ENCODE peak calls at places on chromosomes 12 and 14, in nine cellular contexts. X is CD8-positive, alpha-beta memory T cell; C is kidney; L is CMK; O is type B pancreatic cell; F is ecto neural progenitor cell; G is stimulated activated CD8-positive, alpha-beta memory T cell treated with anti-CD3 and anti-CD28 coated beads, Interleukin-2, amount 100 ng/mL, for 48 hours; N is EL; Q is HTR-8/SVneo. Z is an unnamed sample.

GRCh38 chr14:35766700-35767082 is 42.4 kb downstream of the RALGAPA1 start:
- DNase-seq in C (no peak), N (no peak), L (no peak), Q (no peak), X (no peak), F (no peak), G (no peak), O (no peak), Z (no peak)

GRCh38 chr12:69241444-69242092 is 2.2 kb downstream of the CPSF6 start:
- DNase-seq in F (no peak), N (no peak), X (no peak), C (no peak), L (no peak), O (no peak), G (no peak), Q (no peak), Z (no peak)

GRCh38 chr12:119710374-119710773 is 42.4 kb downstream of the PRKAB1 start:
- DNase-seq in X (no peak), Q (no peak), L (no peak), C (peak; percentile 92), F (no peak), N (no peak), G (no peak), O (no peak), Z (no peak)

GRCh38 chr14:76808990-76809389 is 3.7 kb downstream of the ANGEL1 start:
- DNase-seq in F (no peak), L (no peak), X (no peak), Q (no peak), N (no peak), O (no peak), C (no peak), G (no peak), Z (no peak)

GRCh38 chr12:91923864-91924263 is 221.8 kb downstream of the BTG1 start:
- DNase-seq in Q (no peak), C (peak; percentile 73), L (no peak), X (peak; percentile 41), G (no peak), F (no peak), O (peak; percentile 64), N (no peak), Z (no peak)

GRCh38 chr12:1920436-1920835 is 2.0 kb upstream of the CACNA2D4 start:
- DNase-seq in O (no peak), Q (no peak), G (no peak), F (peak; percentile 39), L (no peak), X (no peak), C (no peak), N (no peak), Z (no peak)

GRCh38 chr12:93113317-93114006 is 184.4 kb upstream of the EEA1 start:
- DNase-seq in Q (no peak), C (no peak), X (no peak), G (no peak), N (no peak), L (no peak), F (no peak), O (no peak), Z (no peak)

GRCh38 chr12:19179986-19180385 is 50.5 kb downstream of the PLEKHA5 start:
- DNase-seq in L (no peak), G (no peak), O (no peak), X (no peak), Q (no peak), F (no peak), C (no peak), N (no peak), Z (no peak)

GRCh38 chr14:47240755-47241437 is 434.5 kb downstream of the MDGA2 start:
- DNase-seq in Q (no peak), G (no peak), F (no peak), L (no peak), C (no peak), N (no peak), X (no peak), O (no peak), Z (no peak)

Z was measured in HS-5.